ENCODE peak calls at places on chromosome 20, in four cellular contexts. U is A549, S is GM12878, M is K562. R is an unnamed sample.

GRCh38 chr20:36305602-36306556 is at the start of gene DLGAP4:
- DNase-seq in U (no peak), S (no peak), M (no peak), R (no peak)

GRCh38 chr20:12237772-12238171 is 320.1 kb downstream of the BTBD3 start:
- DNase-seq in U (no peak), S (no peak), M (no peak), R (no peak)

GRCh38 chr20:8749986-8750385 is 318.9 kb upstream of the PLCB4 start:
- DNase-seq in U (no peak), S (no peak), M (no peak), R (no peak)

GRCh38 chr20:45783656-45784294 is 7.9 kb downstream of the WFDC3 start:
- DNase-seq in U (no peak), S (no peak), M (no peak), R (no peak)

GRCh38 chr20:5191829-5192569 is 65.2 kb downstream of the CDS2 start:
- DNase-seq in U (peak), S (peak), M (peak), R (peak)

GRCh38 chr20:13363473-13363872 is 142.4 kb downstream of the ISM1 start:
- DNase-seq in U (no peak), S (no peak), M (no peak), R (no peak)

GRCh38 chr20:57547250-57547649 is 13.7 kb upstream of the PCK1 start:
- DNase-seq in U (peak), S (no peak), M (no peak), R (peak)

GRCh38 chr20:54980321-54980960 is 505.0 kb downstream of the DOK5 start:
- DNase-seq in U (peak), S (no peak), M (no peak), R (no peak)

GRCh38 chr20:17734374-17734773 is 34.6 kb downstream of the BANF2 start:
- DNase-seq in U (no peak), S (no peak), M (no peak), R (no peak)

DNA sequence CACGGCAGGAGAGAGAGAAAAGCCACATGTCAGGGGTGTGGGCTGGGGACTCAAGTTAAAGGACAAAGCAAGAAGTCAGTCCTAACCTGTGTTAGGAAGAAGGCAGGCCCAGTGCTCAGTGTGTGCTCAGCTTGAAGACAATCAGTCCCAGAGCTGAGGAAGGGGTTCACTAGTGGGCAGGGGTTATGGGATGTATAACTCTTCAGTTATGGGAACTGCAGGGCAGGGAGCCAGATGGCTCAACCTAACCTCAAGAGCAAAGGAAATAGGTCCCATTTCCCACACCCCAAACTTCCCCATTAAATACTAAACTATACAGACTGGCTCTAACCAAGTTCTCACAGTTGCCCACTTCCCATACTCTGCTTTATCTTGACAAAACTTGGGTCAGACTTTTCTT is 7.4 kb upstream of the SSTR4 start:
- DNase-seq in U (no peak), S (no peak), M (no peak), R (no peak)
- TF ChIP-seq CHD4 in U (no peak), S (no peak), M (no peak), R (no peak)

GRCh38 chr20:37313546-37314091 is 24.2 kb downstream of the MANBAL start:
- DNase-seq in U (no peak), S (no peak), M (no peak), R (no peak)

GRCh38 chr20:37314617-37315292 is 25.3 kb downstream of the MANBAL start:
- DNase-seq in U (no peak), S (no peak), M (no peak), R (no peak)

GRCh38 chr20:37315293-37316110 is 26.0 kb downstream of the MANBAL start:
- DNase-seq in U (no peak), S (no peak), M (no peak), R (no peak)

GRCh38 chr20:37316116-37316774 is 26.8 kb downstream of the MANBAL start:
- DNase-seq in U (no peak), S (no peak), M (no peak), R (no peak)

GRCh38 chr20:37314099-37314498 is 24.6 kb downstream of the MANBAL start:
- DNase-seq in U (no peak), S (no peak), M (no peak), R (no peak)
- TF ChIP-seq CHD4 in U (no peak), S (no peak), M (no peak), R (no peak)

DNA sequence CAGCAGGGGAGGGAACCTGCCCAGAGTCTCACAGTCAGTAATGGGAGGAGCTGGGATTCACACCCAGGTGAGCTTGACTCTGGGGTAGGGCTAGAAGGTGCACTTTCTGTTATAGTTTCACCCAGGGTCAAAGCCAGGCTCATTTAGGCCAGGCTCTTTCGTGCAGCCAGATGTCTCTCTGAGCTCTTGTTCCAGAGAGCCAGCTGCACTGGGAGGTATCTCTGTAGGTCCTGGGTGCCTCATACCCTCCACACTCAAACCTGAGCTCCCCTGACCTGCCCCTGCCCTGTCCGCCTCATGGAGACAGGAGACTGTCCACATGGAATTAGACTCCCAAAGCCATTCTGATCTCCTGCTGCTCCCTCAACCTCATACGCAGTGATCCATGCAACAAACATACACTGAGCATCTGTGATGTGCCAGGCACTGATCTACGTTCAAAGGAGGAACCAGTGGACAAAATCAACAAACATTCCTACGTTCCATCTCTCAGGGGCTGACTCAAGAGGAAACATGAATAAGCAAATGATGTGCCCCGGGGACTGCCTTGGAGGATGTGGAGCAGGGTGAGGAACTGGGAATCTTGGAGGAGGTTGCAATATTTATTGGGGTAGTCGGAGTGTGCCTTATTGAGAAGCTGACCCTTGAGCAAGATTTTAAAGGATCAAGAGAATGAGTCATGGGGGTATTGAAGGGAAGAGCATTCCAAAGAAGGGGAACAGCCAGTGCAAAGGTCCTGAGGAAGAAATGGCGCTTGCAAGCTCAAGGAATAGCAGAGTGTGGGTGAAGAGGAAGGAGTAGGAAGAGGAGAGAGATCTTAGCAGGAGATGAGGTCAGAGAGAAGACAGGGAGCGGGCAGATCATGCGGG is 71.3 kb upstream of the TOX2 start:
- DNase-seq in U (peak), S (no peak), M (no peak), R (no peak)
- TF ChIP-seq CHD4 in U (no peak), S (no peak), M (no peak), R (no peak)

GRCh38 chr20:10489853-10490627 is 54.9 kb downstream of the SLX4IP start:
- DNase-seq in U (no peak), S (no peak), M (no peak), R (no peak)

GRCh38 chr20:10483691-10484090 is 48.6 kb downstream of the SLX4IP start:
- DNase-seq in U (no peak), S (no peak), M (no peak), R (no peak)

GRCh38 chr20:10490706-10491105 is 55.6 kb downstream of the SLX4IP start:
- DNase-seq in U (no peak), S (no peak), M (no peak), R (no peak)

GRCh38 chr20:10488436-10489053 is 53.4 kb downstream of the SLX4IP start:
- DNase-seq in U (no peak), S (no peak), M (no peak), R (no peak)

DNA sequence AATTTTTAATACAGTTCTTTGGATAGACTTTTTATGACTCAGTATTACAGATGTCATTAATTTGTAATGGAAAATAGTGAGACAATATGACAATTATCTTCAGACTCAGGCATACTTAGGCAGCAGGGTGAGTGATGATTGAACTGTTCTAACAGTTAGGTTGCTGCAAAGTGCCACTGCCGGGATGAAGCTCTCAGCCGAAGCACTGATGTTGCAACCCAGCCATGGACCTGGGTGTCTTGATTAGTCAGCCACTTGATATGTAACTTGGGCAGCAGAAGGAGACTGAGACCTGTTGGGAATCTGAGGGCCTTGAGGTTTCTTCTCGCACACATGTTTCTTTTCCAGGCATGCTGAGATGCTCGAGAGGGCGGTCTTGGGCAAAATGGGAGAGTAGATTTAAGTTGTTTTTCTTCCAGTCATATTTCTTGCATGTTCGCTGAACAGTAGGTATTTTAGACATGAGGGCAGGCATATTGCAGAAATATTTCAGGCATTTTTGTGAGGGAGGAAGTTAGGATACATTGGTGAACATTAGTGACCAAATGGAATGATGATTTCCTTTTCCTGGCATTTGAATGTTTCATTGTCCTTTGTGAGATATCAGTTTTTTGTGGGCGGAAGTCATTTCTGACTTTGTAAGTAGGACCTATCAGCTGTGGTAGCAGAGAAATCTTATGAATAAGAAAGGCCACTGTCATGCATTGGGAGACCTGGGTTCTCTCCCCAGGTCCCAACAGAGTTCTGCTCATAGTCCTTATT is 52.4 kb downstream of the SLX4IP start:
- DNase-seq in U (no peak), S (no peak), M (no peak), R (no peak)
- TF ChIP-seq CHD4 in U (no peak), S (no peak), M (no peak), R (no peak)

GRCh38 chr20:25120462-25120861 is 38.5 kb upstream of the VSX1 start:
- DNase-seq in U (peak), S (no peak), M (no peak), R (no peak)
- TF ChIP-seq CHD4 in U (no peak), S (no peak), M (no peak), R (no peak)

GRCh38 chr20:61746147-61746646 is 319.5 kb downstream of the TAF4 start:
- DNase-seq in U (no peak), S (no peak), M (no peak), R (no peak)

GRCh38 chr20:61746781-61747180 is 318.9 kb downstream of the TAF4 start:
- DNase-seq in U (no peak), S (no peak), M (no peak), R (no peak)

GRCh38 chr20:61745397-61746146 is 320.1 kb downstream of the TAF4 start:
- DNase-seq in U (no peak), S (no peak), M (no peak), R (no peak)

GRCh38 chr20:61743606-61744005 is 322.1 kb downstream of the TAF4 start:
- DNase-seq in U (no peak), S (no peak), M (no peak), R (no peak)

DNA sequence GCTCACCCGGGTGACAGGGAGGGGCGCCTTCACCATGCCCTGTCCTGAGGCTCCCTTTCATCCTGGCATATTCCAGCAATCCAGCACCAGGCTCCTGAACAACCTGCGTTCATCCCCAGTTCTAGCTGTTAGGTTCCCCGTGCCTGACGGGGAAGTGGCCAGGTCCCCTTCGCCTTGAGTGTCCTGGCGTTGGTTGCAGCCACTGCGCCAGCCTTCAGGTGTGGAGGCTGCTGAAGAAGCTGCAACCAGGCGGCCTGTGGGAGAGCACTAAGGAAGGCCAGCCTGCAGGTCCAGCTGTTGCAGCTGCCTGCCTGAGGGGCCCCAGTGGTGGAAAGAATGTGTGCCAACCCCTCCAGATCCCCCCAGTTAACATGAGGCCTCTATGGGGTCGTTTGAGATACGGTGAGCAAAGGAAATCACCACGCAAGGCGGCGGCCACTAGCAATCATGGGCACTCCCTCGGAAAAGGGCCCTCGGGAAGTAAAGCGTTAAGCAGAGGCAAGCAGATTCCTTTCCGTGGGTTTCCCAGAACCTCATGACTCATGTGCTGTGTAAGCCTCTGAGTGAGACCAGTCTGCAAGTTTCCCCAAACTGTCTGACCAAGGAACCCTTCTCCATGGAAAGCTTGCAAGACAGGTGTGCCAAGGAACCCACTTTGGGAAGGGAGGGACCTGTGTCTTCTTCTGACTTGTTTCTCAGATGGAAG is 320.8 kb downstream of the TAF4 start:
- DNase-seq in U (peak), S (no peak), M (no peak), R (no peak)
- TF ChIP-seq CHD4 in U (no peak), S (no peak), M (no peak), R (no peak)

DNA sequence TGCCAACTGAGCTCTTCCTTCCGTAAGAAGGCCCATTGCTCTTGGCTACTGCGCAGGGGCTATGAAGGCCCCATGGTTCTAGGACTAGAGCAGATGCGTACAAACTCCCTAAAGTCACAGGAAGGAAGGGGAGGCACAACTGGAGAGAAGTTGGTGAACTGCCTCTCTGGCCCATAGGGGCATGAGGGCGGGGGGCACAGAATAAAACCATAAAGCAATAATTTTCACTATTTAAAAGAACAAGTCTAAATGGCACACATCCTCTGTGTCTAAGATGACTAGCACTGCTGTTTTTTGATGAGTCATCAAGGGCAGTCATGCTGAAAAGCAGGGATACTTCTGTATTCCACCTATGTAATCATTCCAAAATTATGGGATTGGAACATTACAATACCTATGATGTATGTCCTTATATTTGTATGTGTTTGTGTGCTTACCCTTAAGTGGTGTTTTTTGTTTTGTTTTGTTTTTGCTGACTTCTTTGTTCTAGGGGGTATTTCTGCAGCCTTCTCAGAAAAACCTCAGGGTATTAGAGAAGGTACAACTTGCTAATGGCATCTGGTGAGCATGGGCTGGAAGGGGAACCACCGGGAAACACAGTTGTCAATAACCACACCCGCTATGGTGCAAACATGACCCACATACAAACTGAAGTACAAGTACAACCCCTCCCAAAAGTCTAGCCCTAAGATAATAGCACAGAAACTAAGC is 36.9 kb downstream of the B4GALT5 start:
- DNase-seq in U (peak), S (peak), M (peak), R (peak)
- TF ChIP-seq CHD4 in U (no peak), S (no peak), M (no peak), R (no peak)

GRCh38 chr20:1266167-1266973 is at the start of gene SNPH:
- DNase-seq in U (peak), S (no peak), M (peak), R (no peak)
- TF ChIP-seq CHD4 in U (no peak), S (no peak), M (no peak), R (no peak)